ENCODE peak calls at places on chromosomes 6 and 20, in eight cellular contexts. A, T, G, J, E, R, D and Q are unnamed samples.

GRCh38 chr6:47651505-47651944 is 46.9 kb upstream of the ADGRF4 start:
- DNase-seq in R (no peak), T (no peak), G (no peak), J (no peak), E (no peak), D (no peak), A (no peak), Q (no peak)

GRCh38 chr20:59945731-59946130 is 5.5 kb downstream of the FAM217B start:
- DNase-seq in D (no peak), G (no peak), T (no peak), R (no peak), J (no peak), E (no peak), A (no peak), Q (no peak)

GRCh38 chr20:19964289-19965263 is 52.6 kb upstream of the NAA20 start:
- DNase-seq in R (peak), A (peak), G (peak), D (peak), T (no peak), J (peak), E (peak), Q (peak)

GRCh38 chr6:118725944-118726343 is 74.6 kb upstream of the CEP85L start:
- DNase-seq in R (no peak), A (no peak), D (no peak), J (no peak), T (no peak), G (no peak), E (no peak), Q (no peak)

GRCh38 chr6:16239090-16239797 is 857 bp downstream of the GMPR start:
- DNase-seq in T (peak), R (peak), G (peak), D (no peak), J (no peak), E (peak), A (no peak), Q (peak)

GRCh38 chr6:165846123-165846966 is 183.3 kb upstream of the PDE10A start:
- DNase-seq in R (no peak), A (no peak), D (no peak), E (no peak), J (no peak), G (no peak), T (no peak), Q (no peak)

GRCh38 chr6:152127429-152128165 is 320.1 kb downstream of the ESR1 start:
- DNase-seq in T (no peak), D (no peak), R (no peak), A (no peak), E (no peak), G (no peak), J (no peak), Q (no peak)

GRCh38 chr6:12232339-12232738 is 57.8 kb upstream of the EDN1 start:
- DNase-seq in D (no peak), E (no peak), R (no peak), T (no peak), J (no peak), G (no peak), A (peak), Q (no peak)

GRCh38 chr20:14902432-14903089 is 565.1 kb upstream of the FLRT3 start:
- DNase-seq in A (no peak), R (no peak), T (no peak), J (no peak), E (no peak), G (no peak), D (no peak), Q (no peak)

GRCh38 chr20:24643731-24644130 is 174.3 kb downstream of the SYNDIG1 start:
- DNase-seq in D (no peak), T (no peak), J (no peak), R (no peak), G (no peak), E (no peak), A (no peak), Q (no peak)

GRCh38 chr6:107116328-107116892 is 1.1 kb upstream of the BEND3 start:
- DNase-seq in J (no peak), A (no peak), R (no peak), T (no peak), D (peak), G (no peak), E (no peak), Q (peak)

GRCh38 chr20:42589976-42590639 is 599.6 kb downstream of the PTPRT start:
- DNase-seq in D (no peak), T (no peak), E (no peak), J (no peak), R (no peak), A (no peak), G (no peak), Q (no peak)

GRCh38 chr6:125175459-125175858 is 21.9 kb downstream of the TPD52L1 start:
- DNase-seq in D (no peak), G (no peak), T (no peak), R (no peak), E (no peak), J (no peak), A (no peak), Q (no peak)

GRCh38 chr20:51374961-51375360 is 167.6 kb downstream of the NFATC2 start:
- DNase-seq in E (no peak), A (no peak), G (peak), T (no peak), R (no peak), D (no peak), J (no peak), Q (no peak)

GRCh38 chr6:45595010-45595851 is 217.5 kb upstream of the SUPT3H start:
- DNase-seq in J (no peak), G (no peak), A (no peak), T (no peak), D (no peak), E (no peak), R (no peak), Q (no peak)

GRCh38 chr6:132423839-132424238 is 22.6 kb upstream of the MOXD1 start:
- DNase-seq in A (no peak), J (no peak), D (no peak), G (no peak), R (no peak), T (no peak), E (no peak), Q (no peak)

GRCh38 chr6:37311666-37312473 is 41.9 kb upstream of the RNF8 start:
- DNase-seq in R (no peak), A (no peak), T (no peak), J (no peak), D (no peak), E (no peak), G (no peak), Q (no peak)

GRCh38 chr6:154821638-154822037 is 88.4 kb downstream of the SCAF8 start:
- DNase-seq in A (no peak), E (no peak), G (no peak), T (no peak), D (no peak), R (no peak), J (no peak), Q (no peak)

GRCh38 chr6:6694825-6695710 is 106.5 kb downstream of the LY86 start:
- DNase-seq in J (peak), T (no peak), R (peak), D (no peak), G (no peak), A (no peak), E (peak), Q (peak)

GRCh38 chr20:61684583-61685235 is 381.0 kb downstream of the TAF4 start:
- DNase-seq in T (no peak), A (no peak), G (no peak), E (no peak), J (no peak), R (no peak), D (no peak), Q (no peak)

GRCh38 chr6:81171991-81172740 is 580.3 kb downstream of the TENT5A start:
- DNase-seq in T (no peak), R (peak), D (no peak), E (peak), G (peak), J (peak), A (no peak), Q (no peak)

GRCh38 chr6:46704562-46704961 is 16.9 kb downstream of the TDRD6 start:
- DNase-seq in A (no peak), J (no peak), G (no peak), D (peak), E (no peak), R (no peak), T (no peak), Q (no peak)

GRCh38 chr20:19205999-19206398 is 6.4 kb upstream of the SLC24A3 start:
- DNase-seq in T (peak), R (peak), E (peak), G (peak), J (peak), A (no peak), D (peak), Q (peak)

GRCh38 chr20:63054103-63054474 is 47.3 kb upstream of the BHLHE23 start:
- DNase-seq in E (peak), J (no peak), R (no peak), T (no peak), G (no peak), A (no peak), D (no peak), Q (peak)

GRCh38 chr6:35258858-35259193 is 709 bp upstream of the ZNF76 start:
- DNase-seq in E (peak), D (no peak), G (no peak), A (no peak), T (no peak), J (no peak), R (no peak), Q (peak)

GRCh38 chr6:90098637-90099036 is 198.0 kb downstream of the BACH2 start:
- DNase-seq in A (no peak), R (no peak), T (no peak), E (peak), D (no peak), J (no peak), G (no peak), Q (no peak)

GRCh38 chr6:7919871-7920270 is 9.3 kb upstream of the TXNDC5 start:
- DNase-seq in R (peak), D (peak), E (no peak), A (no peak), J (no peak), G (no peak), T (peak), Q (no peak)

GRCh38 chr20:15176929-15177328 is 839.5 kb upstream of the FLRT3 start:
- DNase-seq in D (no peak), T (no peak), J (no peak), G (no peak), R (no peak), A (no peak), E (no peak), Q (no peak)

GRCh38 chr20:62622877-62623487 is 19.3 kb upstream of the SLCO4A1 start:
- DNase-seq in D (no peak), T (no peak), G (no peak), A (no peak), E (no peak), J (no peak), R (no peak), Q (no peak)

GRCh38 chr6:55925292-55925691 is 49.9 kb upstream of the BMP5 start:
- DNase-seq in J (no peak), R (no peak), G (no peak), T (no peak), A (peak), D (peak), E (no peak), Q (no peak)